ENCODE peak calls at places on chromosomes 6 and 20, in seven cellular contexts. Y is hepatic stellate cell, V is HS-5, Q is spleen, I is HCT116, G is neural crest cell, C is posterior cingulate gyrus. S is an unnamed sample.

GRCh38 chr6:74115674-74116073 is 419.7 kb downstream of the CD109 start:
- DNase-seq in C (no peak), Y (no peak), G (no peak), Q (no peak), V (no peak), I (no peak), S (no peak)

GRCh38 chr6:10404107-10404798 is 10.6 kb downstream of the TFAP2A start:
- DNase-seq in I (peak), G (peak), V (peak), Q (peak), Y (peak), C (peak), S (peak)

GRCh38 chr20:330233-331149 is 5.1 kb downstream of the SOX12 start:
- DNase-seq in G (peak), Y (peak), V (no peak), Q (peak), C (peak), I (no peak), S (no peak)

GRCh38 chr6:36642913-36643817 is 35.3 kb upstream of the CDKN1A start:
- DNase-seq in I (no peak), C (no peak), V (no peak), G (no peak), Y (peak), Q (no peak), S (no peak)

GRCh38 chr20:52482049-52482448 is 290.5 kb upstream of the ZFP64 start:
- DNase-seq in V (no peak), C (no peak), Q (no peak), I (no peak), Y (no peak), G (no peak), S (no peak)

GRCh38 chr6:130466744-130467052 is 100.9 kb downstream of the TMEM200A start:
- DNase-seq in Q (no peak), C (no peak), V (no peak), G (no peak), I (no peak), Y (no peak), S (no peak)

GRCh38 chr20:15058836-15059235 is 721.4 kb upstream of the FLRT3 start:
- DNase-seq in Q (no peak), I (no peak), C (no peak), G (no peak), V (no peak), Y (no peak), S (no peak)

GRCh38 chr6:1761472-1761871 is 151.8 kb downstream of the FOXC1 start:
- DNase-seq in I (no peak), V (no peak), C (no peak), G (no peak), Y (no peak), Q (no peak), S (no peak)

GRCh38 chr6:27332692-27333641 is 20.9 kb upstream of the POM121L2 start:
- DNase-seq in Y (no peak), Q (no peak), V (peak), C (peak), I (peak), G (peak), S (no peak)

GRCh38 chr6:109187399-109188114 is 92.2 kb downstream of the CEP57L1 start:
- DNase-seq in Y (no peak), I (peak), V (no peak), Q (peak), G (peak), C (peak), S (no peak)

GRCh38 chr20:2801459-2801728 is 967 bp upstream of the CPXM1 start:
- DNase-seq in I (no peak), V (no peak), C (no peak), Y (no peak), Q (no peak), G (no peak), S (no peak)

GRCh38 chr6:165245287-165245686 is 64.1 kb downstream of the C6orf118 start:
- DNase-seq in V (no peak), I (no peak), Q (no peak), C (peak), G (no peak), Y (no peak), S (no peak)

GRCh38 chr6:43773050-43773956 is 3.3 kb downstream of the VEGFA start:
- DNase-seq in G (no peak), I (peak), Y (peak), C (no peak), V (no peak), Q (peak), S (no peak)

GRCh38 chr6:14883921-14884320 is 361.9 kb upstream of the JARID2 start:
- DNase-seq in C (no peak), Y (no peak), Q (no peak), I (no peak), V (peak), G (no peak), S (no peak)

GRCh38 chr6:165725201-165725600 is 62.2 kb upstream of the PDE10A start:
- DNase-seq in V (no peak), G (no peak), C (no peak), Q (no peak), Y (no peak), I (no peak), S (no peak)

GRCh38 chr6:33104893-33105292 is 29.1 kb downstream of the HLA-DPB1 start:
- DNase-seq in V (no peak), Q (no peak), C (no peak), Y (no peak), I (no peak), G (no peak), S (no peak)

GRCh38 chr20:31670371-31671228 is 32.9 kb downstream of the COX4I2 start:
- DNase-seq in Q (no peak), C (peak), I (no peak), G (no peak), Y (peak), V (no peak), S (no peak)

GRCh38 chr6:29887819-29888581 is 54.3 kb upstream of the HLA-A start:
- DNase-seq in Q (peak), G (peak), C (no peak), V (peak), I (peak), Y (peak), S (no peak)

GRCh38 chr6:4291453-4292403 is 156.4 kb upstream of the ECI2 start:
- DNase-seq in Y (no peak), C (no peak), I (no peak), Q (no peak), G (no peak), V (no peak), S (peak)

GRCh38 chr6:99745651-99746050 is 139.0 kb downstream of the PRDM13 start:
- DNase-seq in C (no peak), V (peak), Q (no peak), Y (peak), G (no peak), I (no peak), S (no peak)

GRCh38 chr20:887137-887536 is 29.0 kb downstream of the ANGPT4 start:
- DNase-seq in I (no peak), C (no peak), V (no peak), Q (no peak), G (no peak), Y (no peak), S (no peak)

GRCh38 chr6:71383476-71383875 is 94.9 kb downstream of the OGFRL1 start:
- DNase-seq in V (no peak), I (peak), C (no peak), G (no peak), Q (no peak), Y (no peak), S (no peak)

GRCh38 chr6:169205176-169206160 is 48.2 kb downstream of the THBS2 start:
- DNase-seq in C (no peak), I (no peak), Y (no peak), Q (no peak), V (no peak), G (no peak), S (no peak)

GRCh38 chr6:28811873-28812272 is 111.9 kb downstream of the TRIM27 start:
- DNase-seq in C (no peak), Y (peak), G (no peak), I (no peak), V (no peak), Q (no peak), S (no peak)

GRCh38 chr6:105680131-105680530 is 277.2 kb upstream of the PREP start:
- DNase-seq in C (no peak), G (no peak), Y (no peak), I (no peak), Q (no peak), V (no peak), S (no peak)

GRCh38 chr6:22062807-22063408 is 233.9 kb downstream of the PRL start:
- DNase-seq in V (no peak), I (no peak), G (no peak), Q (peak), C (peak), Y (no peak), S (no peak)

GRCh38 chr6:122818866-122819265 is 29.8 kb downstream of the SMPDL3A start:
- DNase-seq in C (no peak), V (no peak), Q (no peak), Y (no peak), G (no peak), I (no peak), S (no peak)

GRCh38 chr6:137853569-137854213 is 13.4 kb upstream of the TNFAIP3 start:
- DNase-seq in G (no peak), C (no peak), V (peak), Y (no peak), Q (no peak), I (peak), S (no peak)

GRCh38 chr20:32062776-32063170 is 10.7 kb downstream of the HCK start:
- DNase-seq in Q (peak), G (no peak), V (no peak), C (peak), Y (no peak), I (no peak), S (no peak)

GRCh38 chr6:94751641-94752329 is 825.5 kb upstream of the MANEA start:
- DNase-seq in G (no peak), V (no peak), Q (no peak), Y (no peak), C (no peak), I (no peak), S (no peak)

GRCh38 chr20:59023616-59024015 is 4.4 kb downstream of the TUBB1 start:
- DNase-seq in Y (no peak), C (no peak), Q (peak), G (no peak), V (no peak), I (no peak), S (peak)

GRCh38 chr6:1702580-1703051 is 92.9 kb downstream of the FOXC1 start:
- DNase-seq in C (no peak), Q (no peak), G (no peak), Y (no peak), I (no peak), V (no peak), S (no peak)

GRCh38 chr6:152267967-152268845 is 369.0 kb downstream of the SYNE1 start:
- DNase-seq in I (no peak), V (no peak), C (no peak), Y (no peak), Q (no peak), G (no peak), S (no peak)

GRCh38 chr6:157773248-157773773 is 49.7 kb upstream of the SNX9 start:
- DNase-seq in G (no peak), C (no peak), Q (no peak), I (no peak), V (no peak), Y (no peak), S (no peak)

GRCh38 chr20:38875170-38875993 is 50.8 kb upstream of the FAM83D start:
- DNase-seq in V (no peak), Q (peak), Y (no peak), I (no peak), C (no peak), G (no peak), S (no peak)

GRCh38 chr20:15155848-15156401 is 818.5 kb upstream of the FLRT3 start:
- DNase-seq in Y (no peak), V (no peak), G (no peak), Q (no peak), C (no peak), I (no peak), S (no peak)

GRCh38 chr6:52049252-52050050 is 38.0 kb downstream of the PKHD1 start:
- DNase-seq in G (peak), Q (no peak), C (no peak), Y (peak), I (peak), V (peak), S (no peak)

GRCh38 chr6:142444800-142445405 is 143.1 kb downstream of the ADGRG6 start:
- DNase-seq in I (no peak), V (no peak), C (no peak), Y (no peak), G (no peak), Q (no peak), S (no peak)